ENCODE peak calls at places on chromosomes 11 and 22, in seven cellular contexts. I, J, R, K, V, H and P are unnamed samples.
A peak's percentile ranks its signal among the peaks of the same experiment; 100 is the strongest.

GRCh38 chr11:64951529-64951928 is 15.8 kb upstream of the GPHA2 start:
- DNase-seq in I (no peak), J (no peak), R (no peak), K (no peak), V (no peak), H (no peak), P (no peak)

GRCh38 chr11:90243534-90243933 is 20.7 kb upstream of the CHORDC1 start:
- DNase-seq in I (no peak), J (peak; percentile 37), R (no peak), K (no peak), V (no peak), H (no peak), P (no peak)

GRCh38 chr11:35553021-35553420 is 27.6 kb upstream of the PAMR1 start:
- DNase-seq in I (no peak), J (no peak), R (no peak), K (no peak), V (no peak), H (no peak), P (no peak)

GRCh38 chr11:56700242-56700918 is 1.5 kb downstream of the OR9G1 start:
- DNase-seq in I (no peak), J (no peak), R (no peak), K (peak; percentile 8), V (no peak), H (no peak), P (no peak)

GRCh38 chr22:45575173-45575572 is 72.5 kb downstream of the FBLN1 start:
- DNase-seq in I (no peak), J (no peak), R (no peak), K (no peak), V (no peak), H (no peak), P (no peak)

GRCh38 chr11:102986815-102987214 is 31.3 kb upstream of the MMP13 start:
- DNase-seq in I (no peak), J (no peak), R (no peak), K (no peak), V (no peak), H (peak; percentile 71), P (no peak)

GRCh38 chr11:35029979-35030378 is 109.0 kb upstream of the CD44 start:
- DNase-seq in I (no peak), J (peak; percentile 20), R (no peak), K (no peak), V (no peak), H (peak; percentile 97), P (no peak)

GRCh38 chr11:34050967-34051348 is 573 bp upstream of the CAPRIN1 start:
- DNase-seq in I (no peak), J (no peak), R (no peak), K (no peak), V (no peak), H (peak; percentile 70), P (no peak)

GRCh38 chr22:30695351-30695762 is 683 bp downstream of the OSBP2 start:
- DNase-seq in I (no peak), J (no peak), R (no peak), K (no peak), V (no peak), H (no peak), P (no peak)

GRCh38 chr11:97739892-97740782 is 1280.6 kb upstream of the CNTN5 start:
- DNase-seq in I (no peak), J (no peak), R (no peak), K (no peak), V (no peak), H (peak; percentile 1), P (peak; percentile 32)

GRCh38 chr11:126359431-126360048 is 4.1 kb downstream of the ST3GAL4 start:
- DNase-seq in I (no peak), J (no peak), R (no peak), K (no peak), V (peak; percentile 73), H (peak; percentile 86), P (peak; percentile 86)

GRCh38 chr22:33555814-33556522 is 364.3 kb downstream of the LARGE1 start:
- DNase-seq in I (no peak), J (no peak), R (no peak), K (no peak), V (no peak), H (no peak), P (no peak)

GRCh38 chr11:925496-926301 is at the start of gene AP2A2:
- DNase-seq in I (peak; percentile 62), J (peak; percentile 96), R (peak; percentile 98), K (peak; percentile 94), V (peak; percentile 98), H (peak; percentile 97), P (peak; percentile 99)

GRCh38 chr11:73245461-73245860 is 26.7 kb upstream of the P2RY6 start:
- DNase-seq in I (no peak), J (no peak), R (no peak), K (no peak), V (no peak), H (no peak), P (peak; percentile 63)

GRCh38 chr22:35489225-35489624 is 51.4 kb upstream of the RASD2 start:
- DNase-seq in I (no peak), J (no peak), R (no peak), K (no peak), V (no peak), H (peak; percentile 32), P (peak; percentile 72)
- TF ChIP-seq EZH2phosphoT487 in I (no peak), J (no peak), R (no peak), K (no peak), V (no peak), H (no peak), P (no peak)

DNA sequence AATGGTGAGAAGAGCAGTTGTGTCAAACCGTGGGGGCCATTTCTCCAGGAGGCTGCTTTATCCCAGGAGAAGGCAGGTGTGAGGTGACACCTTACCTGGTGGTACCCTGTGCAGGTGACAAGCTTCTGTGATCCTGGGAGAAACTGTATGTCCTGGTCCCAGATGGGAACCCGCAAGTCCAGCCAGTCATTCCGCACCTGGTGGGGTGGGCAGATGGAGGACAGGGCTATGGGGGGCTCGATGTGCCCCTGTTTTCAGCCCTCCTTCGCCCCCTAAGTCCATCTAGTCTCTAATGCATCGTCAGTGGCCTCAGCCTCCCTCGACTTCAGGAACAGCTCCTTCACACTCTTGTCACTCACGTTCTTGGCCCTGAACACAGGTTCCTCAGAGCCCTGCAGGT is 2.7 kb upstream of the TEX54 start:
- DNase-seq in I (no peak), J (no peak), R (no peak), K (no peak), V (no peak), H (no peak), P (no peak)
- H3K4me2 ChIP-seq in I (no peak overlapping the region), J (no peak overlapping the region), R (no peak overlapping the region), K (no peak overlapping the region), V (no peak overlapping the region), H (no peak overlapping the region), P (no peak overlapping the region)

GRCh38 chr22:23762866-23763578 is at the start of gene C22orf15:
- DNase-seq in I (no peak), J (peak; percentile 91), R (peak; percentile 48), K (no peak), V (no peak), H (peak; percentile 49), P (peak; percentile 19)

GRCh38 chr22:23764931-23765881 is 2.4 kb downstream of the C22orf15 start:
- DNase-seq in I (no peak), J (no peak), R (no peak), K (no peak), V (no peak), H (no peak), P (no peak)

GRCh38 chr22:23760056-23760455 is 2.7 kb upstream of the C22orf15 start:
- DNase-seq in I (no peak), J (no peak), R (no peak), K (no peak), V (no peak), H (no peak), P (no peak)

GRCh38 chr22:23767303-23767672 is 484 bp downstream of the CHCHD10 start:
- DNase-seq in I (no peak), J (no peak), R (peak; percentile 39), K (no peak), V (no peak), H (no peak), P (no peak)

DNA sequence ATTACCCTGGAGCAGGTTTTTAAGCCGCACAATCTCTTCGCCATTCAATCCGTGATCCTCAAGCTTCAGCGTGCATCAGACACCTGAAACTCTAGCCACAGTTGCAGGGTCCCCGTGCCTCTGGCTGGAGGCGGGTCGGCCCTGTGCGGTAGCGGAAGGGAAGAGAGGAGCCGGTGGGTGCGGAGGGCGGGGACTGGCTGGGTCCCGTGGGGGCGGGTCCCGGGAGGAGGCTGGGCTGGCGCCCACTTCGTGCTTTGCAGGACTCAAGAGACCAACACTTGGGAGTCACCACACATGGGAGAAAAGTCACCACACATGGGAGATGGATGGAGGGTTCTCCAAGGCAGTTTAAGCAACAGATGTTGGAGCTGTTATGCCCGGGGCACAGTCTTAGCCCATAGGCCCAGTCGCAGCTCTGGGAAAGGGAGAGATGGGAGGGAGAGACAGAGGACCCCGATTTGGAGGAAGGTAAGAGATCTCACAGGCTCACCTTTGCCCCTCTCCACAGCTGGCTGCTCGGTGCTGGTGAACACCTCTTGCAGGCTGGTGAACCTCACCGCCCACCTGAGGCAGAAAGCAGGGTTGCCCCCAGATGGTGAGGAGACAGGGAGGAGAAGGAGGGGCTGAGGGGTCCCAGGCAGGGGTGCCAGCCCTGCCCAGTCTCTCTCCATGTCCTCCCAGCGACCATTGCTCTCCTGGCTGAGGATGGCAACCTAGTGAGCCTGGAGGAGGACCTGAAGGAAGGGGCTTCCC is 965 bp downstream of the C22orf15 start:
- DNase-seq in I (no peak), J (peak; percentile 69), R (peak; percentile 45), K (no peak), V (no peak), H (no peak), P (peak; percentile 25)
- TF ChIP-seq EZH2phosphoT487 in I (no peak), J (no peak), R (no peak), K (no peak), V (no peak), H (no peak), P (no peak)

DNA sequence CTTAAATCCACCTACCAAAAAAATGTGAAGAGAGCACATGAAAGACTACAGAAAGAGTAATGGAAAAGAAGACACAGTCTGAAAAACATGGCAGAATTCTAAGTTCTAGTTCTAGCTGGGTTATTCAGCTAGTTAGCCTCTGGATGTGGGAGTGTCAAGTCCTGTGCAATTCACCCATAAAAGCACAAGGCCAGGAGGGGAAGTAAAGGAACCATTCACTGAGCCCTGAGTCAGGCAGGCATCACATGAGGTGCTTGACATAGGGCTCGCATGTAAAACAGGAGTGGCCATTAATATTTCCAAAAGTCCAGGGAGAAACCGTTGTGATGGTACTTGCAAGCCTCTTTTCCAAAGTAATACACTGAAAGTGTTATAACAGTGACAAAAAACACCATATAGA is 103.7 kb downstream of the GAB2 start:
- DNase-seq in I (no peak), J (no peak), R (no peak), K (no peak), V (no peak), H (peak; percentile 9), P (no peak)
- H3K4me2 ChIP-seq in I (no peak overlapping the region), J (no peak overlapping the region), R (no peak overlapping the region), K (no peak overlapping the region), V (no peak overlapping the region), H (no peak overlapping the region), P (no peak overlapping the region)

DNA sequence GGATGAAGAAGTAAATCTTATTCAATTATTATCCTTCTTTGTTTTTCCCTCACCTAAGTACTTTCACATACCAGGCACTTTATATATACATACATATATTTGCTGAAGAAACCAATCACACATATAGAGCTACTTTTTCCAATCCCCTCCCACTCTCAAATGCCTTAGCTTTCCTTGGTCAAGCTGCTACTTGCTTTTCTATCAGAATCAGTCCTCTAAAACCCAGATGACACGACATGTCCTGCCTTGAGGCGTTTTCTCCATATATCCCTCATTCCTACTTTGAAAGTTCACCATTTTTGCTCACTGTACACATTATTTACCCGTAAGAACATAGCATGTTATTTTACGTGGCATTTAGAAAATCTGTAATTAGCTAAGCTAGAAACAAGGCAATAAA is 5.4 kb downstream of the RAB38 start:
- DNase-seq in I (no peak), J (no peak), R (no peak), K (no peak), V (no peak), H (no peak), P (no peak)
- TF ChIP-seq EZH2phosphoT487 in I (no peak), J (no peak), R (no peak), K (no peak), V (no peak), H (no peak), P (no peak)